ENCODE peak calls at places on chromosomes 7 and 10, in eight cellular contexts. S, Z, I, R, J, E, Y and L are unnamed samples.

GRCh38 chr7:12749069-12749468 is 61.6 kb downstream of the ARL4A start:
- DNase-seq in R (no peak), I (no peak), Y (no peak), J (no peak), S (no peak), Z (no peak), E (no peak), L (no peak)

GRCh38 chr10:79601939-79602338 is 8.8 kb upstream of the SFTPA1 start:
- DNase-seq in S (no peak), Z (no peak), E (no peak), Y (no peak), R (no peak), I (no peak), J (no peak), L (no peak)

GRCh38 chr10:58981846-58982245 is 194.6 kb upstream of the PHYHIPL start:
- DNase-seq in Z (no peak), S (no peak), R (no peak), J (no peak), E (no peak), Y (no peak), I (no peak), L (no peak)

GRCh38 chr10:43854042-43854441 is 205.4 kb upstream of the ZNF32 start:
- DNase-seq in Z (no peak), I (no peak), E (peak), Y (no peak), S (no peak), J (no peak), R (no peak), L (no peak)

GRCh38 chr7:155955367-155955635 is 143.0 kb upstream of the SHH start:
- DNase-seq in Y (no peak), R (no peak), J (no peak), Z (no peak), I (no peak), E (no peak), S (no peak), L (no peak)

GRCh38 chr10:46104071-46104585 is 58.1 kb upstream of the MSMB start:
- DNase-seq in J (no peak), R (no peak), Z (no peak), I (no peak), E (no peak), Y (no peak), S (no peak), L (no peak)

GRCh38 chr10:43906470-43906869 is 257.8 kb upstream of the ZNF32 start:
- DNase-seq in Y (no peak), Z (no peak), J (peak), R (no peak), S (no peak), I (no peak), E (no peak), L (no peak)

GRCh38 chr7:7210475-7211237 is 28.3 kb downstream of the C1GALT1 start:
- DNase-seq in I (peak), J (no peak), Z (no peak), E (no peak), Y (no peak), R (no peak), S (no peak), L (no peak)

GRCh38 chr10:85851300-85851699 is 515.3 kb downstream of the GRID1 start:
- DNase-seq in Y (no peak), I (no peak), J (no peak), S (no peak), E (no peak), Z (no peak), R (no peak), L (no peak)

GRCh38 chr10:60964257-60965235 is 20.6 kb upstream of the RHOBTB1 start:
- DNase-seq in Y (peak), E (peak), J (peak), R (peak), I (peak), S (peak), Z (peak), L (peak)

GRCh38 chr10:29642996-29643395 is 8.2 kb upstream of the SVIL start:
- DNase-seq in I (no peak), Y (no peak), J (peak), R (no peak), Z (no peak), E (peak), S (no peak), L (no peak)

GRCh38 chr10:48519731-48520506 is 85.0 kb downstream of the ARHGAP22 start:
- DNase-seq in R (no peak), E (no peak), J (peak), I (no peak), Y (peak), S (no peak), Z (no peak), L (no peak)

GRCh38 chr7:28536259-28536658 is 123.9 kb downstream of the CREB5 start:
- DNase-seq in Y (no peak), J (no peak), I (peak), R (no peak), S (no peak), Z (no peak), E (peak), L (no peak)

GRCh38 chr10:81843042-81843441 is 32.0 kb upstream of the NRG3 start:
- DNase-seq in R (no peak), I (no peak), S (no peak), Z (no peak), Y (no peak), E (no peak), J (no peak), L (no peak)

GRCh38 chr10:129136866-129137415 is 330.1 kb upstream of the MGMT start:
- DNase-seq in R (no peak), Z (no peak), Y (no peak), E (no peak), S (no peak), J (no peak), I (no peak), L (no peak)

GRCh38 chr10:113960617-113961260 is 82.9 kb upstream of the ADRB1 start:
- DNase-seq in Z (no peak), S (peak), Y (peak), R (no peak), I (no peak), E (no peak), J (no peak), L (peak)

GRCh38 chr10:99312501-99312900 is 16.7 kb upstream of the CNNM1 start:
- DNase-seq in E (no peak), Y (no peak), Z (no peak), R (no peak), I (no peak), S (no peak), J (no peak), L (no peak)

GRCh38 chr10:21336476-21337170 is 188.9 kb downstream of the SKIDA1 start:
- DNase-seq in Y (no peak), S (no peak), I (peak), J (no peak), Z (no peak), R (no peak), E (peak), L (no peak)

GRCh38 chr10:120382360-120382759 is 74.7 kb upstream of the PLPP4 start:
- DNase-seq in J (no peak), S (no peak), I (no peak), Z (no peak), R (no peak), E (no peak), Y (no peak), L (no peak)

GRCh38 chr10:13716161-13717071 is 129.7 kb downstream of the PRPF18 start:
- DNase-seq in J (no peak), Y (no peak), Z (no peak), E (peak), I (no peak), R (no peak), S (no peak), L (no peak)

GRCh38 chr7:71886066-71886465 is 526.1 kb downstream of the CALN1 start:
- DNase-seq in J (no peak), Y (no peak), R (no peak), I (no peak), Z (no peak), S (no peak), E (no peak), L (no peak)

DNA sequence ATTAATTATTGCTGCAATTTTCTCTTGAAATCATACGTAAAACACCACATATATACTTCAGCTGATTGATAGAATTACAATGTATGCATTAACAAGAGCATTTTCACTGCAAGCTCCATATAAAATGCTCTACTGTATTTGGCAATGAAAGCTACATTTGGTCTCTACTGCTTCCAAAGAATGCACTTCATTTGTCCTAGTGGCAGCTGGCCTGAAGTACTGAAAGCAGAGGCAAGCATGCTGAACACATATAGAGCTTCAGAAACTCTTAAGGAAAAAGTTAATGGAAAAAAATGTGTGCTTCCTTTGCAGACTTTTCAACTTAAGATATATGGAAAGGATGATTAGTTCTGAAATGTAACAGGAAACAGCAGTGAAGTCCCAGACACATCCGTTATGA is 537.1 kb upstream of the POM121L12 start:
- DNase-seq in S (no peak), Z (no peak), Y (no peak), E (no peak), R (no peak), J (no peak), I (no peak), L (no peak)
- TF ChIP-seq CTCF in S (no peak), Z (no peak), Y (no peak), E (no peak), R (no peak), J (no peak), I (no peak), L (no peak)

DNA sequence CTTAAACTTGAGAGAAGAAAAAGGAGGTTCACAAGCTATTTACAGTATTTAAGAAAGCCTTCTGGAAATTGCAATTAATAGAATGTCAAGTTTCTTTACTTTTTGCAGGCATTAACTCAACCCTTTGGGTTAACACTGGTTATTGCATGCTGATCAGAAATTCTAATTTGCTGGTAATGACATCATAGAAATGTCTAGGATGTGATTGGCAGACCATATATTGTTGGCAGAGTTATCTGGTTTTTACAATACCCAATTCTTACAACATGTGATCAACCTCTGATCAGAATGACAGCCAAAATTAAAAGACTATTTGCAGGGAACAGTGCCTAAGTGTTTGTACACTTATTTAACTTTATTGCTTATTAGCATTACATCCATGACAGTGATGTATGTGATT is 1.6 kb upstream of the CASD1 start:
- DNase-seq in Z (no peak), R (no peak), S (no peak), Y (no peak), I (no peak), E (no peak), J (no peak), L (no peak)
- TF ChIP-seq CTCF in Z (no peak), R (no peak), S (no peak), Y (no peak), I (no peak), E (no peak), J (no peak), L (no peak)

DNA sequence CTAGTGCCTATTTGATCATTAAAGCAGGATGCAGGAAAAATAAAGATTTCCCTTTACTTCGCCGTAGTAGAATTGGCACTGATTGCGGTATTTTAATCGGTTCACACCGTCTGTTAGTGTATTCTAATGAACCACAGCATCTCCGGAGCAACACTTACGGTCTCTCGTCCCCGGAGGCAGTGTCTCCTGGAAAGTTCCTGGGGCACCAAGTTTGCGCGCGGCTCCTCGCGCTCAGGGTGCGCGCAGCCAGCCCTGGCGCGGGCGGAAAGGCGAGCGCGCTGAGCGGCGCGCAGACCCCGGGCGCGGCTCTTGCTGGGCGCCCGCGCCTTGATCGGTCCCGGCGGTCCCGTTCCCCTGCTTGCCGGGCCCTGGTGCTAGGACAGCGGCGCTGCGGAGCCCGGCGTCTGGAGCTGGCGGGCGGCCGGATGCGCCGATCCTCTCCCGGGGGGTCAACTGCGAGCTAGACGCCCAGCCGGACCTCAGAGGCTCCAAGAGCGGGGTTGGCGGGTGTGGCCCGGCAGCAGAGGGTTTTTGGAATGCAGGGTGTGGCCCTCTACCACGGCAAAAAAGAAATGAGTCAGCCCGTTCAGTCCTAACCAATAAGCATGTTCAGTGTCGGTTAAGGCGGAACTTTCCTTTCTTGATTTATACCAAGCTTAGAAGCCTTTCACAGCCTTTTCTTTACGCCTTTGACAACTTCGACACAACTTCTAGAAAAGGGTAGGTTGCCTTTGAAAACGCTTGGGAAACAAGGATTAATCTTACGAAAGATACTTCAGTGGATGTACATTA is 166.8 kb upstream of the ASAH2 start:
- DNase-seq in S (peak), I (peak), Y (peak), Z (peak), J (peak), R (peak), E (peak), L (peak)
- TF ChIP-seq CTCF in S (no peak), I (no peak), Y (no peak), Z (no peak), J (peak), R (no peak), E (no peak), L (no peak)

GRCh38 chr7:114522081-114522480 is 107.5 kb downstream of the FOXP2 start:
- DNase-seq in E (no peak), I (no peak), R (no peak), J (no peak), Y (no peak), S (no peak), Z (no peak), L (no peak)

GRCh38 chr7:114533151-114533550 is 118.5 kb downstream of the FOXP2 start:
- DNase-seq in I (no peak), R (no peak), E (no peak), Y (no peak), J (no peak), S (no peak), Z (no peak), L (no peak)

GRCh38 chr7:114530074-114530611 is 115.5 kb downstream of the FOXP2 start:
- DNase-seq in Z (no peak), J (no peak), S (no peak), R (no peak), Y (no peak), I (no peak), E (peak), L (no peak)

DNA sequence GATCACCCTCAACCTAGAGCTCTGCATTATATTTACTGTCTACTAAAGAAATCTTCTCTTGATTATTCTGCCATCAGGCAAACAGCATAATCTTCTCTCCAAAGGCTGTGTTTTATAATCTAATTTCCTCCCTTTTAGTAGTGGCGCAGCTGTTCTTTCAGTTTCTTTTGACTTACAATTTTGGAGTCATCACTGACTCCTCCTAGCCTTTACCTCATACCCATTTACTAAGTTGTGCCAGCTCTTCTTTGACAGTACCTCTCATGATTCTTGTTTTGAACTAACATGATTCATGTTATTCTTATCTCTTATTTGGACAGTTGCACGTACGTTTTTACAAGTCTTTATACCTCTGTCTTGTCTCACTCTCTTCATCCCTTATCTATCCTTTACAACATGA is 113.0 kb downstream of the FOXP2 start:
- DNase-seq in Z (no peak), J (no peak), S (no peak), E (no peak), R (no peak), Y (no peak), I (no peak), L (no peak)
- TF ChIP-seq CTCF in Z (no peak), J (no peak), S (no peak), E (no peak), R (no peak), Y (no peak), I (no peak), L (no peak)

GRCh38 chr7:104252409-104253134 is 44.8 kb upstream of the ORC5 start:
- DNase-seq in R (no peak), J (no peak), S (no peak), E (no peak), Z (no peak), Y (no peak), I (no peak), L (peak)
- TF ChIP-seq CTCF in R (no peak), J (peak), S (no peak), E (no peak), Z (no peak), Y (no peak), I (no peak), L (peak)

GRCh38 chr7:37920619-37921339 is at the start of gene EPDR1:
- DNase-seq in J (peak), S (peak), E (no peak), R (peak), Y (no peak), I (peak), Z (peak), L (peak)

GRCh38 chr7:37921876-37922275 is 1.4 kb downstream of the EPDR1 start:
- DNase-seq in J (no peak), S (no peak), Y (no peak), I (no peak), E (no peak), Z (no peak), R (no peak), L (no peak)

GRCh38 chr7:37923996-37924395 is 3.6 kb downstream of the EPDR1 start:
- DNase-seq in I (no peak), Z (no peak), R (no peak), J (no peak), Y (no peak), S (no peak), E (no peak), L (no peak)

GRCh38 chr7:37920305-37920618 is 178 bp upstream of the EPDR1 start:
- DNase-seq in E (no peak), R (no peak), Y (no peak), I (no peak), J (no peak), S (no peak), Z (no peak), L (no peak)

DNA sequence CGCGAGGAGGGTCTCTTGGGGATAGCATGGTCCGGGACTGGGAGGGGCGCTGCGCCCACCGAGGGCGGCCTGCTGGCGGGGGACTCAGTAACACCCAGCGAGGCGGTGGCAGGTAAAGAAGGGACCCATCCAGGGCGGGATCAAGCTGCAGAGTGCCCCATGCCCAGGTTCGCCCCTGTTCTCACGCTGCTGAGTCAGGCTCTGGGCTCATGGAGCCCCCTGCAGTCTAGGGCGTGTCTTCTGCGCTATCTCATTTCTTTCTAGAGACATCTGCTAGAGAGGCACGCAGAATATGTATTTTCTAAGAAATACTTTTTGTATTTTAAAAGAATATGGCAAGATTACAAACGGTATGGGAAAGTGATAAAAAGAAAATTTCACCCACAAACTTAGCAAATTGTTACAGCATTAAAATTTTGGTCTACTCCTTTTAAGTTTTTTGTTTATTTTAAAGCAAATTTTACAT is 933 bp downstream of the EPDR1 start:
- DNase-seq in E (no peak), S (no peak), Z (peak), R (no peak), J (no peak), Y (no peak), I (peak), L (peak)
- TF ChIP-seq CTCF in E (no peak), S (no peak), Z (no peak), R (no peak), J (no peak), Y (no peak), I (no peak), L (peak)

DNA sequence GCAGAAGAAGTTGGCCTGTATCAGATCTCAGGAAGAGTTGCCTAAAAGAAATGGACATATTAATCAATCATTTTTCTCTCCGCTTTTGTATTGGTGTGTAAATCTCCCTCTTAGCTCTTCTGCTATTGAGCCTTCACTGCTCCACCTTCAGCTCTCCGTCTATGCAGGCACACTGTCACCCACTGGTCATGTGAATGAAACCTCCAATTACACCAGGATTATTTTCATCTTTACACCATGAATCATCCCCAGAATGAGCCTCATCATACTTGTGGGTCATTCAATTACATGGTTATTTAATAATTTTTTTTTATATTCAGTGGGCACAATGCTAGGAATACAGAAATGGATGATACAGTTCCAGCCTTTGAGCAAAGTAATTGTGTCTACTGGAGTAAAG is 92.6 kb downstream of the LRRC4 start:
- DNase-seq in E (peak), R (no peak), Z (no peak), J (no peak), Y (no peak), S (no peak), I (no peak), L (no peak)
- TF ChIP-seq CTCF in E (no peak), R (no peak), Z (no peak), J (no peak), Y (no peak), S (no peak), I (no peak), L (no peak)

GRCh38 chr7:69864822-69865221 is 266.5 kb downstream of the AUTS2 start:
- DNase-seq in Z (no peak), Y (no peak), I (no peak), S (no peak), E (no peak), R (no peak), J (no peak), L (peak)
- TF ChIP-seq CTCF in Z (no peak), Y (no peak), I (no peak), S (no peak), E (no peak), R (no peak), J (no peak), L (no peak)